ENCODE peak calls at places on chromosomes 13 and 19, in six cellular contexts. N, D, C, S, U and T are unnamed samples.

GRCh38 chr13:99224019-99224418 is 23.4 kb downstream of the UBAC2 start:
- DNase-seq in N (no peak), D (peak; percentile 13), C (no peak), S (no peak), U (no peak), T (peak; percentile 73)

GRCh38 chr13:21344662-21345176 is 114.4 kb downstream of the ZDHHC20 start:
- DNase-seq in N (no peak), D (no peak), C (no peak), S (no peak), U (no peak), T (peak; percentile 47)

GRCh38 chr13:40496035-40496810 is 170.2 kb downstream of the FOXO1 start:
- DNase-seq in N (no peak), D (no peak), C (peak; percentile 36), S (no peak), U (no peak), T (no peak)

GRCh38 chr13:43629691-43630480 is 156.9 kb downstream of the ENOX1 start:
- DNase-seq in N (no peak), D (no peak), C (peak; percentile 52), S (no peak), U (no peak), T (peak; percentile 75)

GRCh38 chr13:74573654-74574053 is 439.4 kb upstream of the KLF12 start:
- DNase-seq in N (no peak), D (peak; percentile 14), C (no peak), S (no peak), U (no peak), T (no peak)

GRCh38 chr13:102191951-102192461 is 209.8 kb downstream of the FGF14 start:
- DNase-seq in N (no peak), D (peak; percentile 54), C (no peak), S (no peak), U (no peak), T (no peak)

GRCh38 chr13:100633461-100633860 is 41.1 kb downstream of the TMTC4 start:
- DNase-seq in N (no peak), D (no peak), C (no peak), S (no peak), U (no peak), T (no peak)

GRCh38 chr19:22807061-22807835 is 23.3 kb upstream of the ZNF99 start:
- DNase-seq in N (no peak), D (no peak), C (no peak), S (no peak), U (no peak), T (no peak)

GRCh38 chr13:67588607-67589006 is 358.5 kb upstream of the PCDH9 start:
- DNase-seq in N (no peak), D (no peak), C (no peak), S (no peak), U (no peak), T (no peak)

GRCh38 chr13:52599853-52600603 is 42.2 kb upstream of the HNRNPA1L2 start:
- DNase-seq in N (peak; percentile 49), D (peak; percentile 66), C (no peak), S (no peak), U (peak; percentile 60), T (no peak)